ENCODE peak calls at places on chromosomes 6 and 20, in four cellular contexts. K is neural progenitor cell, R is ovary, W is H7. M is an unnamed sample.

GRCh38 chr20:63186084-63186483 is 29.8 kb downstream of the YTHDF1 start:
- DNase-seq in K (no peak), R (no peak), W (no peak), M (no peak)

GRCh38 chr6:109105681-109106080 is 10.4 kb downstream of the CEP57L1 start:
- DNase-seq in K (no peak), R (no peak), W (no peak), M (no peak)

GRCh38 chr6:107811591-107812218 is 12.4 kb downstream of the SCML4 start:
- DNase-seq in K (no peak), R (no peak), W (no peak), M (no peak)

GRCh38 chr6:131950767-131951575 is at the start of gene CCN2:
- DNase-seq in K (peak), R (peak), W (peak), M (no peak)

GRCh38 chr6:28488916-28489365 is 26.7 kb downstream of the GPX6 start:
- DNase-seq in K (peak), R (peak), W (peak), M (no peak)

GRCh38 chr6:139841794-139842215 is 467.4 kb upstream of the CITED2 start:
- DNase-seq in K (no peak), R (no peak), W (no peak), M (no peak)

GRCh38 chr6:6783736-6784135 is 195.2 kb downstream of the LY86 start:
- DNase-seq in K (no peak), R (no peak), W (no peak), M (no peak)

GRCh38 chr20:3686867-3687321 is 5.1 kb upstream of the ADAM33 start:
- DNase-seq in K (no peak), R (peak), W (no peak), M (no peak)

GRCh38 chr6:76043690-76044089 is 28.8 kb downstream of the IMPG1 start:
- DNase-seq in K (no peak), R (no peak), W (no peak), M (no peak)

GRCh38 chr20:37575884-37576283 is 48.2 kb upstream of the BLCAP start:
- DNase-seq in K (peak), R (no peak), W (peak), M (no peak)

GRCh38 chr6:74785236-74785635 is 420.6 kb downstream of the COL12A1 start:
- DNase-seq in K (no peak), R (no peak), W (no peak), M (no peak)

GRCh38 chr6:101883398-101883975 is 490.0 kb downstream of the GRIK2 start:
- DNase-seq in K (no peak), R (no peak), W (no peak), M (no peak)

GRCh38 chr20:44304383-44304782 is 6.6 kb downstream of the FITM2 start:
- DNase-seq in K (no peak), R (no peak), W (no peak), M (no peak)

GRCh38 chr20:44297721-44298120 is 13.3 kb downstream of the FITM2 start:
- DNase-seq in K (no peak), R (no peak), W (no peak), M (no peak)

GRCh38 chr20:44306927-44307326 is 4.1 kb downstream of the FITM2 start:
- DNase-seq in K (no peak), R (no peak), W (no peak), M (no peak)

GRCh38 chr20:44301285-44301684 is 9.7 kb downstream of the FITM2 start:
- DNase-seq in K (no peak), R (no peak), W (no peak), M (no peak)

DNA sequence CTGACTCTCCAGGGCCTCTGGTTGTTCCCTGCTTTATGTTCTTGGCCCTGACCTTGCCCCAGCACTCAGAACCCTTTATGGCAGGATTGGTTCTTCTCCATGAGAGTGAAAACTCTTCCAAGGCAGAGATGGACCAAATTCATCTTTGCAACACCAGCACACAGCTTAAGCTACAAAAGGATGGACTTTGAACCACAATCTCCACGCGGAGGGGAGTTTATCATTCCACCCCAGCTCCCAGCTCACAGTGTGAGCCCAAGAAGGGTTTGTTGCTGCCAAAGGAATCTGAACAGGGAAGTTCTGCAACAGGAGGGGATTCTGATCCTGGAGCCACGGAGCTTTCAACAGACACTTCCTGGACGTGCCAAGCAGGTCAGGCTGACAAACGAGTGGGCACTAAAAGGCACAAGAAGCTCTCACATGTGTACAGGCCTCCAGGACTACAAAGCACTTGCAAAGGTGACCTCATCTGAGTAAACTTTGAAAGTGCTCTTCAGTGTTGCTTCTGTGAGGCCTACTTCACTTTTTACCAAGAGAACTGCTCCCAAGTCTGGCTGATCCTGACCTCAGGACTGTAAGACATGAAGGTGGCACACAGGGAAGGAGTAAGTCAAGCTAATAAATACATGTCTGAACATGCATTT is 8.9 kb downstream of the FITM2 start:
- DNase-seq in K (no peak), R (no peak), W (no peak), M (no peak)
- H3K4me3 ChIP-seq in K (no peak), R (no peak), W (no peak), M (no peak)

GRCh38 chr6:36964349-36964748 is 9.8 kb downstream of the PI16 start:
- DNase-seq in K (no peak), R (no peak), W (no peak), M (no peak)

GRCh38 chr6:36962874-36963273 is 8.3 kb downstream of the PI16 start:
- DNase-seq in K (peak), R (no peak), W (peak), M (peak)

GRCh38 chr6:36961441-36962430 is 7.2 kb downstream of the PI16 start:
- DNase-seq in K (no peak), R (no peak), W (no peak), M (no peak)

GRCh38 chr6:36964908-36965307 is 10.4 kb downstream of the PI16 start:
- DNase-seq in K (no peak), R (no peak), W (no peak), M (no peak)

DNA sequence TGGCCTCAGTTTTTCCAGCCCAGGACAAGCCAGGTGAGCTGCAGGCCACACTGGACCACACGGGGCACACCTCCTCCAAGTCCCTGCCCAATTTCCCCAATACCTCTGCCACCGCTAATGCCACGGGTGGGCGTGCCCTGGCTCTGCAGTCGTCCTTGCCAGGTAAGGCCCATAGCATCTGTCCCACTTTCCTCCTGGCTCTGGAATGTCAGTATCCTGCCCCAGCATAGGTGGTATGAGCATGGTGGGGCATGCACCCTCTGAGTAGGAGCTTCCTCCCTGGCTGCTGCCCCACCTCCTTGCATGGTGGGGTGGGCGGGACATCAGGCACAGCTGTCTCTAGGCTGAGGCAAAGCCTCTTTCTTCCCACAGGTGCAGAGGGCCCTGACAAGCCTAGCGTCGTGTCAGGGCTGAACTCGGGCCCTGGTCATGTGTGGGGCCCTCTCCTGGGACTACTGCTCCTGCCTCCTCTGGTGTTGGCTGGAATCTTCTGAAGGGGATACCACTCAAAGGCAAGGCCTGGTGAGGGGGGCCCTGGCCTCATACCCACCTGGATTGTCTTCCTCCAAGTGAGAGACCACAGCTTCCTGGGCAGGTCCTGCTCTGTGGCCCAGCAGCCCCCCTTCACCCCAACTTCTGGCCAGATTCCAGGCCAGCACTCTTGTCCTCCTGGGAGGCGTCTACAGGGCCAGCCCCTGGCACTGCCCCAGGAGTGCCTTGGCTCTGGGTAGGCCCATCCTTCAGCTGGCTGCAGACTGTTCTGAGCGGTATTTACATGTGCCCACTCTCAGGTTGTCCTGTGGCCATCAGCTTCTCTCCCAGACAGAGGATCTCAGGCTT is 9.1 kb downstream of the PI16 start:
- DNase-seq in K (no peak), R (no peak), W (peak), M (peak)
- H3K4me3 ChIP-seq in K (no peak), R (no peak), W (no peak), M (no peak)

DNA sequence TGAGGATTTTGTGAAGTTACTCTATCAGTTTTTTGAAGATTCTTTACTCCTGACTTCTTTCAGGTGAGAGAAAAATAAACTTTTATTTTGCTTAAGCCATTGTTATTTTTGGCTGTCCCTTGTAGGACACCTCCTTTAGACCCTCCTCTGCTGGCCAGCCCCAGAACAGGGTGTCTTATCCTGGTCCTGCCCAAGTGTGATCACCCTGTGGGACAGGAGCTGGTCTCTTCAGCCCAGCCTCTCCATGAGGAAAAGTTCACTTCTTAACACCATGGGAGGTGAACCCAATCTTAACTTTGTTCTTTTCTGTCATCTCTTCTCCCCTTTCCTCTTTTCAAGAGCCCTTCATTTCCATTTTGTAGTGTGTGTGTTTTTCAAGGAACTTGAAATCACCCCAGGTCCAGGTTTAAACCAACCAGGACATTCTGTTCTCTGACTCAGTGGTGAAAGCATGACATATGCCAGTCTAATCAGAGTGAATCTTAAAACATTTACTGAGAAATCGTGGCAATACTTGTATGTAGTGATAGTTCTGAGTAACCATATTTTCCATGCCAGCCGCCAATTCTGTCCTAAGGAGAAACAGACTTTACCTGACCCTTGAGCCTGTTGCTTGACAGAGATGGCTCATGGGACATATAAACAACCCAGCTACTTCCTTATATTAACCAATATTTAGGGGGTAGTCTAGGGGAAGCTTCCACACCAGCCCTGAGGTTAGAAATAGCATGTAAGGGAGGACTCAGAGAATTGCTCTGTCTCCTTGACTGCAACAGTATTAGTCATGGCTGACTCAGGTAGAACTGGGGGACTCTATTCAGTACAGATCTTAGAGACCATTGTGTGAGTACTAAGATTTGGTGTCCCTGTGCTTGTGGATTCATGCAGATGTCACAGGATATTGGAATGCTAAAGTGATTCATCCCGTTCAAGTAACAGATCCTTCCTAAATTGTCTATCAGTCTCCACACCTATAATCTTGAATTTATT is 48.8 kb downstream of the FLRT3 start:
- DNase-seq in K (no peak), R (no peak), W (no peak), M (no peak)
- H3K4me3 ChIP-seq in K (no peak), R (no peak), W (no peak), M (no peak)

GRCh38 chr6:17015551-17016381 is 86.1 kb upstream of the STMND1 start:
- DNase-seq in K (no peak), R (no peak), W (peak), M (no peak)
- H3K4me3 ChIP-seq in K (no peak), R (peak), W (peak), M (peak)

GRCh38 chr6:31214516-31214915 is 44.0 kb upstream of the POU5F1 start:
- DNase-seq in K (no peak), R (no peak), W (no peak), M (no peak)
- H3K4me3 ChIP-seq in K (no peak), R (no peak), W (no peak), M (no peak)

GRCh38 chr6:90286884-90287488 is 9.7 kb downstream of the BACH2 start:
- DNase-seq in K (peak), R (no peak), W (peak), M (no peak)
- H3K4me3 ChIP-seq in K (no peak), R (no peak), W (no peak), M (no peak)

DNA sequence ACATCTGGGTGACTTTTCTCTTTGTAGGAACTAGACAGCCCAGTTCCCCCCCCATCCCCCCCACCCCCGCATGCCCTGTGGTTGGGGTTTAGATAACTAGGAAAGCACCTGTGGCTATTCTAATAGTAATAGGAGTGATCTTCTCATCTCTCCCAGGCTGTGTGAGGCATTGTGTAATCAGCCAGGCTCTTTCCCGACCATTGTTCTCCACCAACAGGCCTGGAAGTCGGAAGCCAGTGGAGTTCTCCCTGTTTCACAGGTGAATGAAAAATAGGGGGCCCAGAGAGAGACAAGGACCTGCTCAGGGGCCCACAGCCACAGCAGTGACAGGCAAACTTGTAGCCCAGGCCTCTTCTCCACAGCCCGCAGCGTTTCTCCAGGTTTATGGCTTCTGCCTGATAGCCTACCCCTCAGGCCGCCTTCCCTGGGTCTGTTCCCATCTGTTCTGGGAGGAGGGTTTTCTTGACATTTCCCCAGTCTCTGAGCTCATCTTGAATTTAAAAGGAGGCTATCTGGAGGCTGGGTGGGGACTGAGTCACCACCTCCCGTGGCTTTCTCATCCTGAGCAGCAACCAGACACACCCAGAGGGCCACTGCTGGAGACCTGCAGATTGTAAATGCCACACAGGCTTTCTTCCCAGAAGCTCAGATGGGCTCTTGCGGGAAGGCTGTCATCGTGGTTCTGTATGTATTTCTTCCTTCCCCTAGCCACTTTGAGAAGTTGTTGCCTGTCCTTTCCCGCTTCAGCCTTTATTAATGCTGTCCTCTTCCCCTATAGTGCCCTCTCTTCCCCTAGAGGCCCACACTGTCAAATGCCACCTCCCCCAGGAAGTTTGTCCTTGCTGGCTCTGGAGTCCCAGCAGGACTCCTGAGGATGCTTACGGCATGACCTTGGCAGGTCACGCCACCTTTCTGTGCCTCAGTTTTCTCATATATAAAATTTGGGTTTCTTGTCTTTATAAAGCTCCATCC is 75.9 kb upstream of the MYL9 start:
- DNase-seq in K (peak), R (peak), W (peak), M (no peak)
- H3K4me3 ChIP-seq in K (peak), R (no peak), W (no peak), M (peak)

GRCh38 chr6:143678980-143679379 is 1.2 kb downstream of the PHACTR2 start:
- DNase-seq in K (peak), R (no peak), W (no peak), M (no peak)
- H3K4me3 ChIP-seq in K (peak), R (peak), W (peak), M (peak)

GRCh38 chr6:160038479-160038878 is 69.6 kb downstream of the IGF2R start:
- DNase-seq in K (no peak), R (no peak), W (no peak), M (no peak)
- H3K4me3 ChIP-seq in K (no peak), R (no peak), W (no peak), M (no peak)

GRCh38 chr20:21106171-21106694 is at the start of gene LINC00237:
- DNase-seq in K (peak), R (no peak), W (peak), M (no peak)
- H3K4me3 ChIP-seq in K (peak), R (no peak), W (peak), M (no peak)

M was measured in effector memory CD4-positive, alpha-beta T cell.